ENCODE peak calls at places on chromosomes 2 and 18, in ten cellular contexts. V is pancreas; E is fibroblast of lung; Y is IMR-90; W is Peyer's patch; C is right cardiac atrium; H is mesendoderm; I is Panc1; Q is psoas muscle; T is CD8-positive, alpha-beta memory T cell. G is an unnamed sample. For H3K4me1, the result is how much of the 10 kb centered on the place peaks cover.

GRCh38 chr18:27135504-27136207 is 49.5 kb downstream of the CHST9 start:
- DNase-seq in V (no peak), E (no peak), Y (no peak), W (no peak), C (no peak), H (no peak), I (no peak), Q (no peak), T (no peak), G (no peak)

GRCh38 chr2:144086965-144087364 is 433.0 kb downstream of the ZEB2 start:
- DNase-seq in V (no peak), E (peak), Y (peak), W (no peak), C (no peak), H (no peak), I (no peak), Q (no peak), T (no peak), G (no peak)

GRCh38 chr2:9693138-9693520 is 62.3 kb upstream of the YWHAQ start:
- DNase-seq in V (no peak), E (peak), Y (peak), W (no peak), C (no peak), H (no peak), I (no peak), Q (peak), T (no peak), G (peak)

GRCh38 chr2:29110916-29111315 is 4.3 kb upstream of the CLIP4 start:
- DNase-seq in V (no peak), E (no peak), Y (peak), W (no peak), C (no peak), H (no peak), I (no peak), Q (no peak), T (no peak), G (no peak)

GRCh38 chr18:59448546-59448945 is 89.5 kb upstream of the LMAN1 start:
- DNase-seq in V (no peak), E (no peak), Y (peak), W (no peak), C (no peak), H (no peak), I (no peak), Q (no peak), T (no peak), G (no peak)

GRCh38 chr2:118763797-118764196 is 83.7 kb downstream of the EN1 start:
- DNase-seq in V (no peak), E (peak), Y (no peak), W (no peak), C (peak), H (peak), I (no peak), Q (no peak), T (no peak), G (no peak)

GRCh38 chr2:233247744-233248143 is 3.7 kb upstream of the ATG16L1 start:
- DNase-seq in V (no peak), E (no peak), Y (peak), W (no peak), C (no peak), H (peak), I (peak), Q (no peak), T (peak), G (no peak)

GRCh38 chr2:132009874-132010521 is 151.8 kb downstream of the ANKRD30BL start:
- DNase-seq in V (no peak), E (no peak), Y (no peak), W (no peak), C (no peak), H (peak), I (no peak), Q (no peak), T (no peak), G (no peak)

GRCh38 chr2:189192766-189193165 is 13.2 kb upstream of the COL5A2 start:
- DNase-seq in V (no peak), E (no peak), Y (no peak), W (no peak), C (no peak), H (peak), I (no peak), Q (no peak), T (no peak), G (no peak)

GRCh38 chr2:72222829-72223564 is 75.3 kb upstream of the CYP26B1 start:
- DNase-seq in V (no peak), E (peak), Y (peak), W (no peak), C (no peak), H (no peak), I (no peak), Q (no peak), T (no peak), G (no peak)

DNA sequence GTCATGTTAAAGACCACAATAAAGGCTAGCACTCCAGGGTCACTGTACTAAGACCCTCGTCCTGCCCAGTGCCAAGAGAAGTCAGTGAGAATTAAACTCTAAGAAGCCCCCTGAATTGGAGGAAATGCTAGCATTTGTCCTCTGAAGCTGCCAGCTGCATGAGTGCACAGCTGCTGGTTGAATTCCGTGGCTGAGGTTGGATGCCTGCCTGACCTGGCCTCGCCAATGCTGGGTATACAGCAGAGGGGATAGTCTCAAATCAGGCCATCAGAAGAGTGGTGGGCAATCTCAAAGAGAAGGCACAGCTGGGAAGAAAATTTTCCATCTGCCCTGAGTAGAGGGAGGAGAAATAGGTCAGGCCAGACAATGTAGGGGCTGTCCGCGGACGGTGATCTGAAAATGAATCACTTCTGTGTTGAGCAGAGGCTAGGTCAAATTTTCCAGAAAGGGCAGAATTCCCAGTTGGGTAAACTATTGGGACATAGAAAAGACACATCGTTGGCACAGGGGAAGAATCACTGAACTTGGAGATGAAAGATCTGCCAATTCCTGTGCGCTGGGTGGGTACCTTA is 110.5 kb upstream of the AGAP1 start:
- DNase-seq in V (no peak), E (no peak), Y (no peak), W (no peak), C (no peak), H (no peak), I (no peak), Q (no peak), T (no peak), G (no peak)
- H3K4me3 ChIP-seq in V (no peak), E (no peak), Y (no peak), W (no peak), C (no peak), H (no peak), I (no peak), Q (no peak), T (no peak), G (no peak)

DNA sequence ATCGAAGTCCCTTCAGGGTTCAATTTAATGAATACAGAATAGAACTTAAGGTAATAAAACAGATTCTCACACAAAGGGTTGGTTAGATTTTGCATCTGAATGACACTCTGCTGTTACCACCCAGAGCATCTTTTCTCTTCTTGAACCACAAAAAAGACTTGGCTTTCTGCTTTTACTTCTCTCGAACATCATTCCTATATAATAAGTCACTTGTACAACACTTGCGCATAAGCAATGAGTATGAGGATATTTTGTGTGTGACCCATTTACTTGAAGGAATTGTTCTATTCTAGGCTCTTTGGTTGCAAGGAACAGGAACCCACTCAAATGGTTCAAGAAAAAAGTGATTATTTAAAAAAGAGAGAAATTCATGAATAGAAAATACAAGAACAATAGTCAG is 126.2 kb downstream of the NUP35 start:
- DNase-seq in V (no peak), E (no peak), Y (no peak), W (no peak), C (no peak), H (no peak), I (no peak), Q (no peak), T (no peak), G (no peak)
- H3K4me1 ChIP-seq in V (under half), E (under half), Y (under half), W (under half), C (under half), H (under half), I (under half), Q (under half), T (under half), G (under half)

GRCh38 chr2:160405077-160405865 is 88.3 kb downstream of the RBMS1 start:
- DNase-seq in V (no peak), E (no peak), Y (no peak), W (no peak), C (no peak), H (peak), I (no peak), Q (no peak), T (no peak), G (no peak)

GRCh38 chr2:160402997-160403979 is 90.3 kb downstream of the RBMS1 start:
- DNase-seq in V (no peak), E (peak), Y (peak), W (no peak), C (no peak), H (peak), I (no peak), Q (no peak), T (no peak), G (no peak)

GRCh38 chr2:160401895-160402294 is 91.7 kb downstream of the RBMS1 start:
- DNase-seq in V (no peak), E (no peak), Y (no peak), W (no peak), C (no peak), H (peak), I (no peak), Q (no peak), T (no peak), G (no peak)

GRCh38 chr2:160399880-160400279 is 93.7 kb downstream of the RBMS1 start:
- DNase-seq in V (no peak), E (no peak), Y (no peak), W (no peak), C (no peak), H (no peak), I (no peak), Q (no peak), T (no peak), G (no peak)

DNA sequence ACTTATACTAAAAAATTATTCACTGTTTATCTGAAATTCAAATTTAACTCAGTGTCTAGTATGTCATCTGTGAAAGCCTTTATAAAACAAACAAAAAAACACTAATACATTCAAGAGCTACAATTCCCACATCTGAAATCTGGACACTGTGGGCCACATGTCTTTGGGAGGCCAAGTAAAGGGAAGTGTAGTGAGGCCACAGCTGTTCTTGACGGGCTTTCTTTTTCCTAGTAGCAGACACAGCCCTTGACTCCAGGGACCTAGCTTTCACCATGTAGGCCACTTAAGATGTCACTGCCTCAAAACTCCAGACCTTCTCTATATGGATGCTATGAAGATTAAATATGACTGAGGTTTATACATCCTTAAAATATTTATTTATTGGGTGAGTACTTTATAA is 91.1 kb downstream of the RBMS1 start:
- DNase-seq in V (no peak), E (no peak), Y (no peak), W (no peak), C (no peak), H (no peak), I (no peak), Q (no peak), T (no peak), G (no peak)
- H3K27ac ChIP-seq in V (no peak), E (peak), Y (peak), W (no peak), C (no peak), H (no peak), I (no peak), Q (no peak), T (no peak), G (peak)

GRCh38 chr2:164837807-164838206 is 3.8 kb downstream of the COBLL1 start:
- DNase-seq in V (no peak), E (no peak), Y (no peak), W (no peak), C (no peak), H (no peak), I (no peak), Q (no peak), T (no peak), G (no peak)

GRCh38 chr2:164840930-164841718 is 499 bp downstream of the COBLL1 start:
- DNase-seq in V (peak), E (peak), Y (peak), W (peak), C (peak), H (peak), I (no peak), Q (peak), T (no peak), G (peak)

GRCh38 chr2:164840458-164840929 is 1.1 kb downstream of the COBLL1 start:
- DNase-seq in V (peak), E (no peak), Y (no peak), W (peak), C (peak), H (peak), I (no peak), Q (peak), T (no peak), G (peak)

GRCh38 chr2:164841719-164842623 is at the start of gene COBLL1:
- DNase-seq in V (peak), E (peak), Y (peak), W (peak), C (peak), H (peak), I (peak), Q (peak), T (no peak), G (peak)

GRCh38 chr2:164839914-164840457 is 1.6 kb downstream of the COBLL1 start:
- DNase-seq in V (peak), E (peak), Y (peak), W (no peak), C (no peak), H (no peak), I (no peak), Q (no peak), T (no peak), G (peak)
- H3K4me3 ChIP-seq in V (peak), E (peak), Y (no peak), W (peak), C (peak), H (no peak), I (no peak), Q (peak), T (no peak), G (peak)

DNA sequence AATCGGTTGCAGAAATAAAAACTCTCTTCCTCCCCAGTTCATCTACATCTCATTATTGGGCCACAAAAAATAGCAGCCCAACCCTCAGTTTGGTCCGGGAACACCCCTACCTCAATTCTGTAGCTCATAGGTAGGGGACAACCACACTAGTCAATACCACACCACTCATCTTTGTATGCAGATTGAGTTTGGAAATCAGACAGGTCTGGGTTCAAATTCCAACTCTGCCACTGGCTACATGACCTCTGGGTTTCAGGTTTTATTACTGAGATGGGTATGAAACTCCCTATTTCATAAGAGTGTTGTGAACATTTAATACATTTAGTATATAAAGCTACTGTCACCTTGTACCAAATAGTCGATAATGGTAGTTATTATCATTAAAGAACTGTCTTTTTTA is 2.2 kb upstream of the SUCLG1 start:
- DNase-seq in V (no peak), E (no peak), Y (no peak), W (no peak), C (no peak), H (peak), I (no peak), Q (no peak), T (no peak), G (no peak)
- H3K4me1 ChIP-seq in V (under half), E (under half), Y (under half), W (under half), C (under half), H (under half), I (under half), Q (under half), T (under half), G (under half)

DNA sequence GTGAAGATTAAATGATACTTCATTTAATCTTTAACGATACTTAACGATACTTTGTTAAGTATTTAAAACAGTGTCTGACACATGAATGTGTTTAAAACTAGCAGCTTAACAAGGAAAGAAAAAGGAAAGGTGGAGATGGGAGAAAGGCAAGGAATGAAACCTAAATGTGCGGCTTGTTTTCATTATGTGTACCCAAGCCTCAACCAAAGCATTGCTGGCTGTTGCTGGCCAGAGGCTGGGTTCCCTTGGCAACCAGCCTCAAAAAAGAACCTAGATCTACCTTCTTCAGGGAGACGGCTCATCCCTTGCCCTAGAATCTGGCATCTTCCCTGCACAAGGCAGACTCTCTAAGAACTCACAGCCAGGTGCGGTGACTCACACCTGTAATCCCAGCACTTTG is 13.8 kb upstream of the PCBP1 start:
- DNase-seq in V (no peak), E (no peak), Y (no peak), W (no peak), C (no peak), H (peak), I (no peak), Q (no peak), T (no peak), G (no peak)
- H3K27ac ChIP-seq in V (no peak), E (no peak), Y (no peak), W (no peak), C (no peak), H (no peak), I (no peak), Q (no peak), T (no peak), G (no peak)

GRCh38 chr18:56083889-56084288 is 495.9 kb upstream of the TCF4 start:
- DNase-seq in V (no peak), E (peak), Y (peak), W (no peak), C (no peak), H (no peak), I (no peak), Q (no peak), T (no peak), G (no peak)

GRCh38 chr18:56086786-56087185 is 498.8 kb upstream of the TCF4 start:
- DNase-seq in V (no peak), E (no peak), Y (no peak), W (no peak), C (no peak), H (no peak), I (no peak), Q (no peak), T (no peak), G (no peak)

GRCh38 chr18:56086176-56086575 is 498.2 kb upstream of the TCF4 start:
- DNase-seq in V (no peak), E (no peak), Y (peak), W (no peak), C (no peak), H (no peak), I (no peak), Q (no peak), T (no peak), G (no peak)

GRCh38 chr18:56083097-56083865 is 495.3 kb upstream of the TCF4 start:
- DNase-seq in V (no peak), E (peak), Y (peak), W (no peak), C (peak), H (peak), I (no peak), Q (peak), T (no peak), G (peak)

DNA sequence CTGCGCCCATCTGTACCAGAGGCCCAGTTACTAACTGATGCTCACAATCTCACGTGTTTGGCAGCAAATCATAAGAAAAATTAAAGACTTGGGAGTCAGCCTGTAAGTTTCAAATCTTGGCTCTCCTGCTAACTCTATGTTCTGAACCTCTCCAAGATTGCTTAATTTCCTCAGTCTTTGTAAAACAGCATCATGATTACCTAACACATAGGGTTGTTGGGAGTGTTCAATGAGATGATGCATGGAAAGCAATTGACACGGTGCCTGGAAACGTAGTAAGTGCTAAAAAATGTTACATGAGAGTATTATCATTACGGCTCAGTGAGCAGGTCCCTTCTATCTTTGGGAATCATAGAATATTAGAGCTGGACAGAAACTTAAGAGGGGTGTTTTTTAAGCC is 497.6 kb upstream of the TCF4 start:
- DNase-seq in V (no peak), E (peak), Y (peak), W (no peak), C (no peak), H (no peak), I (no peak), Q (no peak), T (no peak), G (no peak)
- H3K4me3 ChIP-seq in V (no peak), E (no peak), Y (no peak), W (no peak), C (no peak), H (no peak), I (no peak), Q (no peak), T (no peak), G (no peak)

G was measured in heart left ventricle.